ENCODE peak calls at places on chromosome 1, in eight cellular contexts. One of them, this sample, is unnamed. For H3K36me3, the result is how much of the 10 kb centered on the place peaks cover.

GRCh38 chr1:89831462-89832113 is 10.8 kb downstream of the LRRC8D start:
- DNase-seq in CD8-positive, alpha-beta T cell: no peak
- DNase-seq in left ventricle myocardium inferior: no peak
- DNase-seq in testis: no peak
- DNase-seq in bronchial epithelial cell: no peak
- DNase-seq in H1: no peak
- DNase-seq in CD8-positive, alpha-beta memory T cell: no peak
- DNase-seq in aorta: no peak
- DNase-seq in this sample: no peak

GRCh38 chr1:153265457-153265856 is 6.0 kb downstream of the LORICRIN start:
- DNase-seq in CD8-positive, alpha-beta T cell: no peak
- DNase-seq in left ventricle myocardium inferior: no peak
- DNase-seq in testis: no peak
- DNase-seq in bronchial epithelial cell: no peak
- DNase-seq in H1: no peak
- DNase-seq in CD8-positive, alpha-beta memory T cell: no peak
- DNase-seq in aorta: no peak
- DNase-seq in this sample: no peak

GRCh38 chr1:162357681-162358266 is 18.9 kb downstream of the SPATA46 start:
- DNase-seq in CD8-positive, alpha-beta T cell: no peak
- DNase-seq in left ventricle myocardium inferior: no peak
- DNase-seq in testis: peak
- DNase-seq in bronchial epithelial cell: peak
- DNase-seq in H1: no peak
- DNase-seq in CD8-positive, alpha-beta memory T cell: no peak
- DNase-seq in aorta: no peak
- DNase-seq in this sample: peak

GRCh38 chr1:155184835-155185782 is 11.5 kb downstream of the TRIM46 start:
- DNase-seq in CD8-positive, alpha-beta T cell: no peak
- DNase-seq in left ventricle myocardium inferior: peak
- DNase-seq in testis: no peak
- DNase-seq in bronchial epithelial cell: no peak
- DNase-seq in H1: no peak
- DNase-seq in CD8-positive, alpha-beta memory T cell: no peak
- DNase-seq in aorta: peak
- DNase-seq in this sample: no peak

GRCh38 chr1:67174716-67175284 is 8.5 kb downstream of the IL23R start:
- DNase-seq in CD8-positive, alpha-beta T cell: no peak
- DNase-seq in left ventricle myocardium inferior: no peak
- DNase-seq in testis: no peak
- DNase-seq in bronchial epithelial cell: no peak
- DNase-seq in H1: no peak
- DNase-seq in CD8-positive, alpha-beta memory T cell: no peak
- DNase-seq in aorta: no peak
- DNase-seq in this sample: no peak

GRCh38 chr1:214022229-214022791 is 34.5 kb downstream of the PROX1 start:
- DNase-seq in CD8-positive, alpha-beta T cell: no peak
- DNase-seq in left ventricle myocardium inferior: no peak
- DNase-seq in testis: no peak
- DNase-seq in bronchial epithelial cell: no peak
- DNase-seq in H1: no peak
- DNase-seq in CD8-positive, alpha-beta memory T cell: no peak
- DNase-seq in aorta: no peak
- DNase-seq in this sample: no peak

GRCh38 chr1:87330954-87331318 is 2.3 kb downstream of the LMO4 start:
- DNase-seq in CD8-positive, alpha-beta T cell: no peak
- DNase-seq in left ventricle myocardium inferior: no peak
- DNase-seq in testis: no peak
- DNase-seq in bronchial epithelial cell: no peak
- DNase-seq in H1: no peak
- DNase-seq in CD8-positive, alpha-beta memory T cell: no peak
- DNase-seq in aorta: no peak
- DNase-seq in this sample: no peak

GRCh38 chr1:87135313-87135712 is 193.4 kb upstream of the LMO4 start:
- DNase-seq in CD8-positive, alpha-beta T cell: no peak
- DNase-seq in left ventricle myocardium inferior: no peak
- DNase-seq in testis: no peak
- DNase-seq in bronchial epithelial cell: no peak
- DNase-seq in H1: no peak
- DNase-seq in CD8-positive, alpha-beta memory T cell: no peak
- DNase-seq in aorta: no peak
- DNase-seq in this sample: no peak

GRCh38 chr1:154353460-154353904 is 28.2 kb downstream of the ATP8B2 start:
- DNase-seq in CD8-positive, alpha-beta T cell: no peak
- DNase-seq in left ventricle myocardium inferior: no peak
- DNase-seq in testis: peak
- DNase-seq in bronchial epithelial cell: peak
- DNase-seq in H1: no peak
- DNase-seq in CD8-positive, alpha-beta memory T cell: no peak
- DNase-seq in aorta: no peak
- DNase-seq in this sample: peak

GRCh38 chr1:8671313-8671917 is 146.0 kb downstream of the RERE start:
- DNase-seq in CD8-positive, alpha-beta T cell: no peak
- DNase-seq in left ventricle myocardium inferior: no peak
- DNase-seq in testis: peak
- DNase-seq in bronchial epithelial cell: peak
- DNase-seq in H1: no peak
- DNase-seq in CD8-positive, alpha-beta memory T cell: no peak
- DNase-seq in aorta: no peak
- DNase-seq in this sample: peak

GRCh38 chr1:183675381-183675780 is 22.3 kb upstream of the APOBEC4 start:
- DNase-seq in CD8-positive, alpha-beta T cell: no peak
- DNase-seq in left ventricle myocardium inferior: no peak
- DNase-seq in testis: no peak
- DNase-seq in bronchial epithelial cell: peak
- DNase-seq in H1: no peak
- DNase-seq in CD8-positive, alpha-beta memory T cell: no peak
- DNase-seq in aorta: no peak
- DNase-seq in this sample: no peak

GRCh38 chr1:102595106-102595505 is 513.2 kb downstream of the COL11A1 start:
- DNase-seq in CD8-positive, alpha-beta T cell: no peak
- DNase-seq in left ventricle myocardium inferior: no peak
- DNase-seq in testis: no peak
- DNase-seq in bronchial epithelial cell: no peak
- DNase-seq in H1: no peak
- DNase-seq in CD8-positive, alpha-beta memory T cell: no peak
- DNase-seq in aorta: no peak
- DNase-seq in this sample: no peak

GRCh38 chr1:96978431-96978830 is 256.8 kb downstream of the PTBP2 start:
- DNase-seq in CD8-positive, alpha-beta T cell: no peak
- DNase-seq in left ventricle myocardium inferior: no peak
- DNase-seq in testis: no peak
- DNase-seq in bronchial epithelial cell: no peak
- DNase-seq in H1: no peak
- DNase-seq in CD8-positive, alpha-beta memory T cell: no peak
- DNase-seq in aorta: no peak
- DNase-seq in this sample: peak

GRCh38 chr1:221044538-221044937 is 165.3 kb downstream of the HLX start:
- DNase-seq in CD8-positive, alpha-beta T cell: no peak
- DNase-seq in left ventricle myocardium inferior: no peak
- DNase-seq in testis: no peak
- DNase-seq in bronchial epithelial cell: no peak
- DNase-seq in H1: no peak
- DNase-seq in CD8-positive, alpha-beta memory T cell: no peak
- DNase-seq in aorta: no peak
- DNase-seq in this sample: no peak

GRCh38 chr1:203272633-203273205 is 32.6 kb upstream of the BTG2 start:
- DNase-seq in CD8-positive, alpha-beta T cell: no peak
- DNase-seq in left ventricle myocardium inferior: no peak
- DNase-seq in testis: no peak
- DNase-seq in bronchial epithelial cell: no peak
- DNase-seq in H1: no peak
- DNase-seq in CD8-positive, alpha-beta memory T cell: no peak
- DNase-seq in aorta: no peak
- DNase-seq in this sample: no peak

GRCh38 chr1:87292684-87293493 is 35.8 kb upstream of the LMO4 start:
- DNase-seq in CD8-positive, alpha-beta T cell: peak
- DNase-seq in left ventricle myocardium inferior: no peak
- DNase-seq in testis: peak
- DNase-seq in bronchial epithelial cell: peak
- DNase-seq in H1: peak
- DNase-seq in CD8-positive, alpha-beta memory T cell: peak
- DNase-seq in aorta: no peak
- DNase-seq in this sample: peak

GRCh38 chr1:162690672-162691434 is 58.6 kb downstream of the DDR2 start:
- DNase-seq in CD8-positive, alpha-beta T cell: no peak
- DNase-seq in left ventricle myocardium inferior: peak
- DNase-seq in testis: no peak
- DNase-seq in bronchial epithelial cell: peak
- DNase-seq in H1: no peak
- DNase-seq in CD8-positive, alpha-beta memory T cell: no peak
- DNase-seq in aorta: peak
- DNase-seq in this sample: peak

GRCh38 chr1:167105150-167105840 is 11.4 kb downstream of the STYXL2 start:
- DNase-seq in CD8-positive, alpha-beta T cell: no peak
- DNase-seq in left ventricle myocardium inferior: no peak
- DNase-seq in testis: no peak
- DNase-seq in bronchial epithelial cell: no peak
- DNase-seq in H1: no peak
- DNase-seq in CD8-positive, alpha-beta memory T cell: no peak
- DNase-seq in aorta: no peak
- DNase-seq in this sample: no peak

GRCh38 chr1:227940791-227941241 is 6.9 kb downstream of the WNT9A start:
- DNase-seq in CD8-positive, alpha-beta T cell: no peak
- DNase-seq in left ventricle myocardium inferior: no peak
- DNase-seq in testis: no peak
- DNase-seq in bronchial epithelial cell: no peak
- DNase-seq in H1: no peak
- DNase-seq in CD8-positive, alpha-beta memory T cell: no peak
- DNase-seq in aorta: no peak
- DNase-seq in this sample: no peak

GRCh38 chr1:184298321-184299052 is 88.3 kb upstream of the C1orf21 start:
- DNase-seq in CD8-positive, alpha-beta T cell: no peak
- DNase-seq in left ventricle myocardium inferior: no peak
- DNase-seq in testis: no peak
- DNase-seq in bronchial epithelial cell: no peak
- DNase-seq in H1: no peak
- DNase-seq in CD8-positive, alpha-beta memory T cell: no peak
- DNase-seq in aorta: no peak
- DNase-seq in this sample: peak

DNA sequence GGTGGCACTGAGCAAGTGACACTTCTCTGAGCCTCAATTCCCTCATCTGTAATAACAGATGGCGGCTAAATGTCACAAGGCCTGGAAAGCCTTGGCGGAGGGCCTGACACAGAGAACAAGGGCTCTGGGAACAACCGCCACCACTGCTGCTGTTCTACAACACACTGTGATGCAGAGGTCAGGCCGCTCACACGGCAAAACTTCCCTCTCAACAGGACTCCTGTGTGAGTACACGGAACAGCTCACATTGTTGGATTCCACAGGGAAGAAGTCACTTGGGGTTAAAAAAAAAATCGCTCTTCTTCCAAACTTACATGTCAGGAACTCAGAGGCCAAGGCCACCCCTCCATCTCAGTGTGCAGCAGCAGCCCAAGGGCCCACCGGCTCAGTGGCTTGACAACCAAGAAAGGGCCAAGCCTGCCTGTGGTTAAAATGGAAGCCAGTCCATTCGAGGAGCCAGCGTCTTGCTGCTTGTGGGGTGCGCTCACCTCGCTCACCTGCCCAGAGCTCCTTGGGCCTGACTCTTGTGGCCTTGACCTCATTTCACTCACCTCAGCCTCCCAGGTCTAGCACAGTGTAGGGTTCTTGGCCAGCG is 101.1 kb downstream of the RAVER2 start:
- DNase-seq in CD8-positive, alpha-beta T cell: no peak
- DNase-seq in left ventricle myocardium inferior: no peak
- DNase-seq in testis: no peak
- DNase-seq in bronchial epithelial cell: no peak
- DNase-seq in H1: no peak
- DNase-seq in CD8-positive, alpha-beta memory T cell: no peak
- DNase-seq in aorta: no peak
- DNase-seq in this sample: no peak
- H3K36me3 ChIP-seq in CD8-positive, alpha-beta T cell: half or more
- H3K36me3 ChIP-seq in left ventricle myocardium inferior: half or more
- H3K36me3 ChIP-seq in testis: under half
- H3K36me3 ChIP-seq in bronchial epithelial cell: under half
- H3K36me3 ChIP-seq in H1: under half
- H3K36me3 ChIP-seq in CD8-positive, alpha-beta memory T cell: half or more
- H3K36me3 ChIP-seq in aorta: under half
- H3K36me3 ChIP-seq in this sample: half or more

GRCh38 chr1:44855742-44856141 is 12.7 kb upstream of the PTCH2 start:
- DNase-seq in CD8-positive, alpha-beta T cell: no peak
- DNase-seq in left ventricle myocardium inferior: no peak
- DNase-seq in testis: no peak
- DNase-seq in bronchial epithelial cell: peak
- DNase-seq in H1: no peak
- DNase-seq in CD8-positive, alpha-beta memory T cell: no peak
- DNase-seq in aorta: no peak
- DNase-seq in this sample: no peak
- H3K36me3 ChIP-seq in CD8-positive, alpha-beta T cell: under half
- H3K36me3 ChIP-seq in left ventricle myocardium inferior: under half
- H3K36me3 ChIP-seq in testis: under half
- H3K36me3 ChIP-seq in bronchial epithelial cell: under half
- H3K36me3 ChIP-seq in H1: under half
- H3K36me3 ChIP-seq in CD8-positive, alpha-beta memory T cell: under half
- H3K36me3 ChIP-seq in aorta: under half
- H3K36me3 ChIP-seq in this sample: under half

GRCh38 chr1:23222331-23222730 is 5.0 kb upstream of the HTR1D start:
- DNase-seq in CD8-positive, alpha-beta T cell: no peak
- DNase-seq in left ventricle myocardium inferior: no peak
- DNase-seq in testis: no peak
- DNase-seq in bronchial epithelial cell: no peak
- DNase-seq in H1: no peak
- DNase-seq in CD8-positive, alpha-beta memory T cell: no peak
- DNase-seq in aorta: no peak
- DNase-seq in this sample: no peak

GRCh38 chr1:23222742-23223141 is 5.4 kb upstream of the HTR1D start:
- DNase-seq in CD8-positive, alpha-beta T cell: no peak
- DNase-seq in left ventricle myocardium inferior: no peak
- DNase-seq in testis: no peak
- DNase-seq in bronchial epithelial cell: no peak
- DNase-seq in H1: no peak
- DNase-seq in CD8-positive, alpha-beta memory T cell: no peak
- DNase-seq in aorta: no peak
- DNase-seq in this sample: no peak

GRCh38 chr1:23224721-23225648 is 7.7 kb upstream of the HTR1D start:
- DNase-seq in CD8-positive, alpha-beta T cell: no peak
- DNase-seq in left ventricle myocardium inferior: peak
- DNase-seq in testis: no peak
- DNase-seq in bronchial epithelial cell: peak
- DNase-seq in H1: no peak
- DNase-seq in CD8-positive, alpha-beta memory T cell: no peak
- DNase-seq in aorta: no peak
- DNase-seq in this sample: peak

GRCh38 chr1:23227806-23228205 is 10.5 kb upstream of the HTR1D start:
- DNase-seq in CD8-positive, alpha-beta T cell: no peak
- DNase-seq in left ventricle myocardium inferior: no peak
- DNase-seq in testis: no peak
- DNase-seq in bronchial epithelial cell: no peak
- DNase-seq in H1: no peak
- DNase-seq in CD8-positive, alpha-beta memory T cell: no peak
- DNase-seq in aorta: no peak
- DNase-seq in this sample: no peak
- H3K36me3 ChIP-seq in CD8-positive, alpha-beta T cell: under half
- H3K36me3 ChIP-seq in left ventricle myocardium inferior: under half
- H3K36me3 ChIP-seq in testis: under half
- H3K36me3 ChIP-seq in bronchial epithelial cell: under half
- H3K36me3 ChIP-seq in H1: under half
- H3K36me3 ChIP-seq in CD8-positive, alpha-beta memory T cell: under half
- H3K36me3 ChIP-seq in aorta: under half
- H3K36me3 ChIP-seq in this sample: under half

GRCh38 chr1:2404890-2405511 is 7.4 kb downstream of the PEX10 start:
- DNase-seq in CD8-positive, alpha-beta T cell: no peak
- DNase-seq in left ventricle myocardium inferior: no peak
- DNase-seq in testis: peak
- DNase-seq in bronchial epithelial cell: no peak
- DNase-seq in H1: no peak
- DNase-seq in CD8-positive, alpha-beta memory T cell: no peak
- DNase-seq in aorta: no peak
- DNase-seq in this sample: no peak
- H3K36me3 ChIP-seq in CD8-positive, alpha-beta T cell: half or more
- H3K36me3 ChIP-seq in left ventricle myocardium inferior: half or more
- H3K36me3 ChIP-seq in testis: under half
- H3K36me3 ChIP-seq in bronchial epithelial cell: under half
- H3K36me3 ChIP-seq in H1: half or more
- H3K36me3 ChIP-seq in CD8-positive, alpha-beta memory T cell: under half
- H3K36me3 ChIP-seq in aorta: under half
- H3K36me3 ChIP-seq in this sample: half or more

This sample was measured in adipocyte.